ENCODE peak calls at places on chromosomes 4 and X, in nine cellular contexts. W, Y, V, O, S, F, T, N and C are unnamed samples.

GRCh38 chr4:32789026-32789608 is 2068.9 kb downstream of the PCDH7 start:
- DNase-seq in W (no peak), Y (no peak), V (no peak), O (no peak), S (no peak), F (no peak), T (peak), N (no peak), C (no peak)

GRCh38 chr4:52658671-52659015 is 458 bp downstream of the USP46 start:
- DNase-seq in W (no peak), Y (no peak), V (no peak), O (peak), S (no peak), F (no peak), T (no peak), N (peak), C (peak)

GRCh38 chr4:111228874-111229273 is 606.0 kb upstream of the PITX2 start:
- DNase-seq in W (no peak), Y (peak), V (no peak), O (no peak), S (no peak), F (peak), T (no peak), N (no peak), C (no peak)

GRCh38 chrX:107726809-107727534 is 48.6 kb downstream of the TSC22D3 start:
- DNase-seq in W (no peak), Y (no peak), V (no peak), O (no peak), S (no peak), F (no peak), T (no peak), N (no peak), C (no peak)

GRCh38 chrX:17822351-17822750 is 38.7 kb downstream of the RAI2 start:
- DNase-seq in W (no peak), Y (no peak), V (no peak), O (no peak), S (no peak), F (no peak), T (no peak), N (no peak), C (no peak)

GRCh38 chr4:74006009-74006476 is 7.6 kb upstream of the CXCL5 start:
- DNase-seq in W (no peak), Y (no peak), V (no peak), O (no peak), S (no peak), F (peak), T (no peak), N (no peak), C (no peak)

GRCh38 chrX:18997916-18998315 is 14.0 kb upstream of the PHKA2 start:
- DNase-seq in W (no peak), Y (no peak), V (no peak), O (no peak), S (no peak), F (no peak), T (peak), N (no peak), C (no peak)

GRCh38 chrX:11239230-11239629 is 54.0 kb upstream of the AMELX start:
- DNase-seq in W (no peak), Y (peak), V (no peak), O (peak), S (no peak), F (peak), T (no peak), N (no peak), C (peak)

GRCh38 chr4:122679946-122680345 is 52.6 kb upstream of the BBS12 start:
- DNase-seq in W (no peak), Y (no peak), V (no peak), O (no peak), S (no peak), F (peak), T (no peak), N (no peak), C (no peak)

GRCh38 chr4:33071552-33071951 is 2351.4 kb downstream of the PCDH7 start:
- DNase-seq in W (no peak), Y (no peak), V (no peak), O (no peak), S (no peak), F (peak), T (no peak), N (no peak), C (no peak)

GRCh38 chrX:110320588-110320987 is 2.7 kb upstream of the AMMECR1 start:
- DNase-seq in W (no peak), Y (no peak), V (no peak), O (no peak), S (no peak), F (no peak), T (no peak), N (no peak), C (no peak)

GRCh38 chr4:146096374-146096773 is 79.1 kb upstream of the LSM6 start:
- DNase-seq in W (no peak), Y (no peak), V (no peak), O (no peak), S (no peak), F (no peak), T (no peak), N (no peak), C (no peak)

GRCh38 chr4:7817877-7818675 is 121.6 kb downstream of the AFAP1 start:
- DNase-seq in W (no peak), Y (no peak), V (no peak), O (no peak), S (no peak), F (peak), T (no peak), N (peak), C (no peak)

GRCh38 chrX:40096395-40097091 is 1.2 kb downstream of the BCOR start:
- DNase-seq in W (no peak), Y (no peak), V (no peak), O (no peak), S (no peak), F (peak), T (no peak), N (peak), C (peak)

GRCh38 chr4:103152381-103152780 is 45.8 kb downstream of the CENPE start:
- DNase-seq in W (no peak), Y (no peak), V (no peak), O (no peak), S (no peak), F (no peak), T (no peak), N (no peak), C (no peak)

GRCh38 chr4:54228064-54228527 is 997 bp upstream of the PDGFRA start:
- DNase-seq in W (peak), Y (peak), V (peak), O (peak), S (peak), F (peak), T (peak), N (peak), C (peak)

GRCh38 chr4:107792691-107793090 is 32.0 kb upstream of the SGMS2 start:
- DNase-seq in W (no peak), Y (no peak), V (no peak), O (no peak), S (no peak), F (no peak), T (no peak), N (no peak), C (no peak)

GRCh38 chrX:34956915-34957314 is 14.3 kb downstream of the FAM47B start:
- DNase-seq in W (no peak), Y (peak), V (no peak), O (no peak), S (peak), F (peak), T (no peak), N (no peak), C (no peak)

GRCh38 chrX:150692837-150693781 is at the start of gene MTMR1:
- DNase-seq in W (no peak), Y (no peak), V (peak), O (peak), S (no peak), F (no peak), T (no peak), N (peak), C (peak)

DNA sequence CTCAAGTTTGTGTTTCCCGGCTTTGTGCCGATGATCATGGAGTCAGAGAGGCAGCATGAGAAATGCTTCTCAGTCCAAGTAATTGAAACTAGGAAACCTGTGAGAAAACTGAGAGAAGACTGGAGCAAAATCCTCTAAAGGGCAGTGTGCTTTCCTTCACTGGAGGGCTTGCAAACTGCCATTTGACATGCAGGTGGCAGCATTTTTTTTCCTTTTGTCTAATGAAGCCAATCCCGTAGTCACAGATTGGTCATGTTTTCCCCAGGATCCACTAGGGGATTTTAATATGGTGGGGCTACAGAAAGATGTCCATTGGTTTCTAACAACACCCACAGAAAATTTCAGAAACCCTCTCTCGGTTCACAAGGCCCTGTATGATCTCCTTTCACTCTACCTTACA is 117.4 kb upstream of the NUDT10 start:
- DNase-seq in W (no peak), Y (no peak), V (no peak), O (no peak), S (no peak), F (no peak), T (no peak), N (no peak), C (no peak)
- TF ChIP-seq CTCF in W (no peak), Y (no peak), V (no peak), O (no peak), S (no peak), F (no peak), T (no peak), N (no peak), C (no peak)

DNA sequence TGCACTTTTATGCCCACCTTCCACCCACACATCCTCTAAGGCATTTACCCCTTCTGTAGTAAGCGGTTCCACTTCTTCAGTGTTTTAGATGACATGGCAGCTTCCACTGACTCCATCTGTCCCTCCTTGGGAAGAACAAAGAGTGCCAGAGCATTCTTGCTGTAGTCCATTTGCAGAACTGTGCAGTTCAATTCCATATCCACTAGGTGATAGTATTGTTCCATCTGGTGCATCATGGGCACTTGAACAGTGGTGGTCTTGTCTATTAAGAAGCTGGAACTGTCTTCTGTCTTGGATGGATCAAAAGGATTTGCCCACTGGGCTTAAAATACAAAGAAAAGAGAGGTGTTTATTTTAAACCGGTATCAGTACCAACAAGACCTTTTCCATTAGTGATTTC is 3.5 kb downstream of the SERPINA7 start:
- DNase-seq in W (no peak), Y (no peak), V (no peak), O (no peak), S (no peak), F (no peak), T (no peak), N (no peak), C (no peak)
- TF ChIP-seq CTCF in W (no peak), Y (peak), V (no peak), O (no peak), S (no peak), F (no peak), T (peak), N (peak), C (peak)

GRCh38 chr4:128310266-128310697 is 22.7 kb upstream of the PGRMC2 start:
- DNase-seq in W (no peak), Y (no peak), V (no peak), O (no peak), S (no peak), F (no peak), T (no peak), N (peak), C (no peak)
- TF ChIP-seq CTCF in W (no peak), Y (peak), V (no peak), O (no peak), S (peak), F (no peak), T (peak), N (no peak), C (no peak)

DNA sequence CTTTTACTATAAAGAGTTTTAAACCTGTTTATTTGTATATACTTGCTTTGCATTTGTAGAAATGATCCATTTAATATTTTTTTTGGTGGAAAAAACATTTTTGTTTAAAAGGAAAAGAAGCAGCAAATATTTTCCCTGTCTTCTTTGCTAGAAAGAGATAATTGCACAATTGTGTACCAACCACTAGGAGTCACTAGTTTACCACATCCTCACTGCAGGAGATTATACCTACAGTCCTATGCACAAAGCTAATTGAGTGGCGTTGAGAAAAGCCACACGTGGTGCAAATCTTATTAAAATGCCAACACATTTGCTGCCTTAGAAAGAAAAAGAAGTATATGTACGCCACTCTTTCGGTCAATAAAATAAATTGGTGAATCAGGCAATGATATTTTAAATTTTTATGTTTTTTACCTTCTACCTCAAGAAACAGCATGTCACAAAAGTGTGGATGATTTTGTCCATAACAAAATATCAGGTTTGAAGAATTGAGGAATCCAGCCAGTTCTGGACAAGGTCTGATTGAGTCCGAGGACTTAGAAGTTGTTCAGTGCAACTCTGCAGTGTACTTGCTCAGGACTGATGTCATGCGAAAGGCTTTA is 102.9 kb downstream of the GRXCR1 start:
- DNase-seq in W (no peak), Y (no peak), V (no peak), O (peak), S (no peak), F (peak), T (no peak), N (no peak), C (peak)
- TF ChIP-seq CTCF in W (no peak), Y (peak), V (peak), O (peak), S (peak), F (peak), T (peak), N (peak), C (peak)

GRCh38 chr4:185011408-185011807 is 6.9 kb upstream of the HELT start:
- DNase-seq in W (no peak), Y (no peak), V (no peak), O (no peak), S (no peak), F (no peak), T (no peak), N (peak), C (no peak)
- TF ChIP-seq CTCF in W (no peak), Y (peak), V (no peak), O (no peak), S (peak), F (peak), T (peak), N (peak), C (peak)

GRCh38 chrX:94576367-94577004 is 902.5 kb downstream of the FAM133A start:
- DNase-seq in W (no peak), Y (no peak), V (no peak), O (no peak), S (no peak), F (no peak), T (no peak), N (no peak), C (no peak)
- TF ChIP-seq CTCF in W (no peak), Y (peak), V (no peak), O (no peak), S (peak), F (peak), T (no peak), N (peak), C (no peak)